ENCODE peak calls at places on chromosome 11, in nine cellular contexts. K, R, U, W, O, P, V, H and I are unnamed samples.

GRCh38 chr11:88799749-88800500 is 265.9 kb downstream of the GRM5 start:
- DNase-seq in K (no peak), R (no peak), U (no peak), W (no peak), O (no peak), P (no peak), V (no peak), H (no peak), I (no peak)

GRCh38 chr11:17776213-17776875 is 41.8 kb downstream of the KCNC1 start:
- DNase-seq in K (peak; percentile 43), R (no peak), U (peak; percentile 13), W (no peak), O (no peak), P (no peak), V (no peak), H (no peak), I (no peak)

GRCh38 chr11:72333657-72334056 is 89.7 kb upstream of the PHOX2A start:
- DNase-seq in K (no peak), R (no peak), U (no peak), W (no peak), O (no peak), P (no peak), V (no peak), H (no peak), I (no peak)

GRCh38 chr11:84691830-84692229 is 935.3 kb downstream of the DLG2 start:
- DNase-seq in K (no peak), R (no peak), U (no peak), W (no peak), O (no peak), P (no peak), V (no peak), H (no peak), I (no peak)

GRCh38 chr11:96863520-96863919 is 473.7 kb downstream of the JRKL start:
- DNase-seq in K (no peak), R (peak; percentile 33), U (no peak), W (no peak), O (no peak), P (no peak), V (no peak), H (no peak), I (no peak)

GRCh38 chr11:37946155-37946766 is 1348.2 kb upstream of the RAG2 start:
- DNase-seq in K (no peak), R (peak; percentile 47), U (peak; percentile 7), W (peak; percentile 7), O (no peak), P (no peak), V (no peak), H (no peak), I (peak; percentile 62)

GRCh38 chr11:12526789-12527188 is 147.4 kb upstream of the TEAD1 start:
- DNase-seq in K (no peak), R (no peak), U (no peak), W (no peak), O (no peak), P (no peak), V (no peak), H (no peak), I (no peak)

GRCh38 chr11:18769802-18770456 is 21.7 kb downstream of the PTPN5 start:
- DNase-seq in K (peak; percentile 47), R (no peak), U (no peak), W (no peak), O (no peak), P (no peak), V (no peak), H (peak; percentile 71), I (peak; percentile 65)

GRCh38 chr11:76410771-76411423 is 29.8 kb downstream of the GVQW3 start:
- DNase-seq in K (no peak), R (no peak), U (no peak), W (no peak), O (no peak), P (no peak), V (no peak), H (no peak), I (no peak)

GRCh38 chr11:12377106-12377823 is at the start of gene PARVA:
- DNase-seq in K (no peak), R (peak; percentile 66), U (peak; percentile 73), W (peak; percentile 47), O (peak; percentile 43), P (peak; percentile 31), V (peak; percentile 15), H (no peak), I (peak; percentile 65)

GRCh38 chr11:133928628-133929059 is 28.1 kb downstream of the IGSF9B start:
- DNase-seq in K (no peak), R (peak; percentile 76), U (no peak), W (no peak), O (no peak), P (no peak), V (no peak), H (no peak), I (peak; percentile 43)

GRCh38 chr11:106231591-106231990 is 154.1 kb downstream of the AASDHPPT start:
- DNase-seq in K (no peak), R (peak; percentile 27), U (no peak), W (no peak), O (no peak), P (no peak), V (no peak), H (no peak), I (no peak)

GRCh38 chr11:97743205-97743742 is 1277.5 kb upstream of the CNTN5 start:
- DNase-seq in K (no peak), R (peak; percentile 62), U (no peak), W (no peak), O (no peak), P (no peak), V (no peak), H (no peak), I (no peak)

GRCh38 chr11:123064268-123064657 is 2.3 kb upstream of the HSPA8 start:
- DNase-seq in K (no peak), R (no peak), U (no peak), W (no peak), O (no peak), P (no peak), V (no peak), H (no peak), I (no peak)

GRCh38 chr11:115612331-115612730 is 108.1 kb upstream of the CADM1 start:
- DNase-seq in K (no peak), R (no peak), U (no peak), W (no peak), O (no peak), P (no peak), V (no peak), H (no peak), I (no peak)

DNA sequence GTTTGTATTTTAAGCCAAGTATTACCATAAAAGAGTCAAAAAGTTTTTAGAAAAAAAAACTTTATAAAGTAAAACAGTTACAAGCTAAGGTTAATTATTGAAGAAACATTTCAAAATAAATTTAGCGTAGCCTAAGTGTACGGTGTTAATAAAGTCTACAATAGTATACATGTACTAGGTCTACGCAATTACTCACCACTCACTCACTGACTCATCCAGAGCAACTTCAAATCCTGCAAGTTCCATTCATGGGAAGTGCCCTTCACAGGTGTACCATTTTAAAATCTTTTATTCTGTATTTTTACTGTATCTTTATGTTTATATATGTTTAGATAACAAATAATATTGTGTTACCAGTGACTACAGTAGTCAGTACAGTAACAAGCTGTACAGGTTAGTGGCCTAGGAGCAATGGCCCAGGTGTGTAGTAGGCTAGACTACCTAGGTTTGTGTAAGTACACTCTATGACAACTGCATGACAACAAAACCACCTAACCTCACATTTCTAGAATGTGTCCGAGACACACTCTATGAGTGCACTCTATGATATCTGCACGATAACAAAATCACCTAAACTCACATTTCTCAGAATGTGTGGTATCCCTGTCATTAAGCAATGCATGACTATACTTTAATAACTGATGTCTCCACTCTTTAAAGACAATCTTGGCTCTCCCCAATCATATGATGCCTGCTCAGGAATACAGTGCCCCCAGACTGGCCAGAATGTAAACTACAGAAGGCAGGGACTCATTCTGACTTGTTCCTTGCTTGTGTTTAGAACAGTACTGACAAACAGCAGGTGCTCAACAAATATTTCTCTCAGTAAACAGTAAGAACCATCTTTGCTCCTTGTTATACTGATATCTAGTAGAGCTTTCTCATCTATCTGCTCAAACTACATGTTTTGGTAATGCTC is 21.2 kb downstream of the KMT5B start:
- DNase-seq in K (no peak), R (peak; percentile 51), U (no peak), W (no peak), O (peak; percentile 35), P (no peak), V (no peak), H (no peak), I (no peak)
- TF ChIP-seq CTCF in K (no peak), R (no peak), U (no peak), W (no peak), O (no peak), P (no peak), V (no peak), H (no peak), I (no peak)

GRCh38 chr11:131351848-131352247 is 18.6 kb upstream of the NTM start:
- DNase-seq in K (no peak), R (no peak), U (no peak), W (no peak), O (no peak), P (no peak), V (no peak), H (no peak), I (no peak)
- TF ChIP-seq CTCF in K (no peak), R (no peak), U (no peak), W (no peak), O (no peak), P (no peak), V (no peak), H (no peak), I (no peak)

GRCh38 chr11:128195057-128195751 is 392.2 kb downstream of the ETS1 start:
- DNase-seq in K (no peak), R (no peak), U (no peak), W (no peak), O (no peak), P (no peak), V (no peak), H (no peak), I (no peak)
- TF ChIP-seq CTCF in K (peak; percentile 34), R (no peak), U (no peak), W (no peak), O (no peak), P (no peak), V (no peak), H (no peak), I (no peak)

GRCh38 chr11:60485987-60486386 is 6.6 kb upstream of the MS4A12 start:
- DNase-seq in K (peak; percentile 75), R (peak; percentile 5), U (peak; percentile 23), W (no peak), O (no peak), P (no peak), V (peak; percentile 79), H (peak; percentile 85), I (peak; percentile 67)
- TF ChIP-seq CTCF in K (peak; percentile 74), R (no peak), U (peak; percentile 47), W (no peak), O (peak; percentile 70), P (no peak), V (peak; percentile 90), H (peak; percentile 92), I (peak; percentile 82)

GRCh38 chr11:21949741-21950413 is 243.0 kb upstream of the ANO5 start:
- DNase-seq in K (no peak), R (peak; percentile 15), U (no peak), W (no peak), O (no peak), P (no peak), V (no peak), H (no peak), I (no peak)

GRCh38 chr11:21948876-21949275 is 244.0 kb upstream of the ANO5 start:
- DNase-seq in K (no peak), R (no peak), U (no peak), W (no peak), O (no peak), P (no peak), V (no peak), H (no peak), I (no peak)

GRCh38 chr11:21944577-21944976 is 248.3 kb upstream of the ANO5 start:
- DNase-seq in K (no peak), R (no peak), U (no peak), W (no peak), O (no peak), P (no peak), V (no peak), H (no peak), I (no peak)
- TF ChIP-seq CTCF in K (no peak), R (no peak), U (no peak), W (no peak), O (no peak), P (no peak), V (no peak), H (no peak), I (no peak)